ENCODE peak calls at places on chromosome 19, in five cellular contexts. E is neural crest cell, X is lung, I is type B pancreatic cell, K is progenitor cell of endocrine pancreas. A is an unnamed sample.

GRCh38 chr19:38977445-38978314 is 2.1 kb upstream of the FBXO17 start:
- DNase-seq in E (no peak), K (no peak), I (no peak), X (no peak), A (no peak)

GRCh38 chr19:14413765-14414171 is 5.4 kb downstream of the DDX39A start:
- DNase-seq in E (no peak), X (no peak), I (no peak), K (no peak), A (peak; percentile 61)

GRCh38 chr19:2207991-2208860 is 27.9 kb downstream of the PLEKHJ1 start:
- DNase-seq in I (no peak), X (no peak), E (no peak), K (no peak), A (peak; percentile 56)

GRCh38 chr19:5645409-5645808 is 22.5 kb downstream of the SAFB start:
- DNase-seq in K (no peak), E (no peak), I (no peak), X (no peak), A (no peak)

GRCh38 chr19:51158474-51159129 is 16.5 kb downstream of the SIGLEC7 start:
- DNase-seq in K (peak; percentile 36), I (no peak), E (peak; percentile 54), X (peak; percentile 59), A (peak; percentile 75)

GRCh38 chr19:39825531-39826076 is 8.4 kb downstream of the DYRK1B start:
- DNase-seq in K (no peak), E (no peak), I (no peak), X (no peak), A (no peak)

GRCh38 chr19:4134351-4134750 is 10.4 kb upstream of the MAP2K2 start:
- DNase-seq in E (no peak), X (no peak), K (no peak), I (no peak), A (no peak)

GRCh38 chr19:13099073-13099999 is 3.3 kb downstream of the LYL1 start:
- DNase-seq in E (no peak), X (peak; percentile 76), K (no peak), I (no peak), A (peak; percentile 48)

GRCh38 chr19:51916167-51916566 is 11.1 kb upstream of the ZNF613 start:
- DNase-seq in I (no peak), X (no peak), E (no peak), K (no peak), A (no peak)

DNA sequence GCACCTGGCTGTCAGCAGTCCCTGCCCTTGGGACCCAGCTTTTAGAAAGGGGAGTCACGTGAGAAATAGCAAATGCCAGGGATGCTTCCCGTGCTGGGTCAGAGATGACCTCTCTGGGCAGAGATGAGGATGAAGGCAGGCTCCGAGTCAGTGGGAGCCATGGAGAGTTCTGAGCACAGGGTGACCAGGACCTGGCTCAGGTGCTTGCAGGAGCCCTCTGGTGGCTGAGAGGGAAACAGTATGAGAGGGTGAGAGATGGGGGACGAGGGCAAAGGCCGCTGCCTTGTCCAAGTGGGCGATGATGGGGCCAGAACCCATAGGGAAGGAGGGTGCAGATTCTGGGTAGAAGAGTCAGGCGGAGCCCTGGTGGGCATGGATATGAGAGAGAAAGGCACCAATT is 15.8 kb downstream of the TMED1 start:
- DNase-seq in E (no peak), I (no peak), K (no peak), X (no peak), A (no peak)
- TF ChIP-seq CTCF in E (peak; percentile 40), I (peak; percentile 40), K (peak; percentile 22), X (no peak), A (peak; percentile 21)

DNA sequence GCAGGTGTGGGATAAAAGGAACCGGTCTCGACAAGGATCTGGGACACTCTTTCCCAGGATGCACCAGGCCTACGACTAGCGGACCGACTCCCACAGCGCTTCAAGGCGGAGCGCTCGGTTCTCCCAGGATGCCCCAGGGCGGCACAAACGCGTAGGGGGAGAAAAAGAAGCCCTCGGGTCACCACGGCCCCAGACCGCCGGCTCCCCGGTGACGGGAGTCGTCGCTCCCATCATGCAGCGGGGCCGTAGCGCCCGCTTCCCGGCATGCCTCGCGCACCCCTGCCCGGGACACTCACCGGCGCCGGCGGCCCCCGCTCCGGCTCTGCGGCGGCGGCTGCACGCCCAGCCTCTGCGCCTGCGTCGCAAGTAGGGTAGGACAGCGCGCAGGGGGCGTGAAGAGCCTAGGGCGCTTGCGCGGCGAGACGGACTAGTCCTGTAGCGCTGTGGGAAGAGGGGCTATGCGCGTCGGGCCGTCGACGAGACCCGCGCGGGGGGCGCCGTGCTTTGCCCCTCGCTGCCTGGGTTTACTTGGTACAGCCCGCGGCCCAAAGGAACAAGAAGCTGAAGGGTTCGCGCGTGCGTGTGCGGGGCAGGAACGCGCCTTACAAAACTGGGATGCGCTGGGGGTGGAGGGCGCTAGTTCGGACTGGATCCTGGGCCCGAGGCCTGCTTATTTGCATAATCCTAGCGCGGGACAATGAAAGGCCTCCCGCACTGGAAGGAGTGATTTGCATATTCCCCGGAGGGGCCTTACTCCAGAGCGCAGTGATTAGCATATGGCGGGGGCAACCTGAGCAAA is at the start of gene ZNF428:
- DNase-seq in E (peak; percentile 90), K (peak; percentile 79), I (peak; percentile 89), X (peak; percentile 79), A (peak; percentile 90)
- TF ChIP-seq CTCF in E (no peak), K (no peak), I (no peak), X (no peak), A (no peak)

GRCh38 chr19:41323023-41323422 is 13.1 kb downstream of the CCDC97 start:
- DNase-seq in I (no peak), E (no peak), X (no peak), K (no peak), A (no peak)
- TF ChIP-seq CTCF in I (no peak), E (no peak), X (no peak), K (no peak), A (no peak)

GRCh38 chr19:47700934-47701716 is 12.1 kb upstream of the EHD2 start:
- DNase-seq in E (no peak), I (no peak), X (no peak), K (no peak), A (peak; percentile 14)

GRCh38 chr19:47703301-47703700 is 9.9 kb upstream of the EHD2 start:
- DNase-seq in K (no peak), X (no peak), I (no peak), E (no peak), A (no peak)

GRCh38 chr19:47704024-47704423 is 9.2 kb upstream of the EHD2 start:
- DNase-seq in E (no peak), X (no peak), I (no peak), K (no peak), A (no peak)

GRCh38 chr19:47702671-47703070 is 10.6 kb upstream of the EHD2 start:
- DNase-seq in I (no peak), E (no peak), K (no peak), X (no peak), A (peak; percentile 15)

GRCh38 chr19:47701717-47702552 is 11.3 kb upstream of the EHD2 start:
- DNase-seq in K (no peak), X (no peak), I (no peak), E (no peak), A (peak; percentile 22)
- TF ChIP-seq CTCF in K (no peak), X (no peak), I (no peak), E (no peak), A (no peak)

GRCh38 chr19:55913643-55914268 is 18.4 kb downstream of the NLRP13 start:
- DNase-seq in I (no peak), X (no peak), E (no peak), K (no peak), A (no peak)
- TF ChIP-seq CTCF in I (no peak), X (no peak), E (no peak), K (no peak), A (no peak)

GRCh38 chr19:19405919-19406877 is 723 bp downstream of the GATAD2A start:
- DNase-seq in K (peak; percentile 38), X (peak; percentile 38), E (peak; percentile 51), I (no peak), A (peak; percentile 73)

GRCh38 chr19:19402656-19403372 is 2.7 kb upstream of the GATAD2A start:
- DNase-seq in X (no peak), K (no peak), E (no peak), I (no peak), A (no peak)

GRCh38 chr19:19406878-19407639 is 1.6 kb downstream of the GATAD2A start:
- DNase-seq in X (peak; percentile 55), E (no peak), I (no peak), K (no peak), A (no peak)

GRCh38 chr19:19403373-19403901 is 2.0 kb upstream of the GATAD2A start:
- DNase-seq in K (no peak), I (no peak), X (no peak), E (no peak), A (no peak)

GRCh38 chr19:19404879-19405860 is at the start of gene GATAD2A:
- DNase-seq in X (peak; percentile 90), I (peak; percentile 96), E (peak; percentile 91), K (peak; percentile 88), A (peak; percentile 94)
- TF ChIP-seq CTCF in X (peak; percentile 44), I (no peak), E (no peak), K (peak; percentile 30), A (no peak)

GRCh38 chr19:7953060-7953459 is 9.6 kb upstream of the TIMM44 start:
- DNase-seq in X (no peak), I (no peak), K (no peak), E (no peak), A (no peak)
- TF ChIP-seq CTCF in X (no peak), I (no peak), K (no peak), E (no peak), A (no peak)

DNA sequence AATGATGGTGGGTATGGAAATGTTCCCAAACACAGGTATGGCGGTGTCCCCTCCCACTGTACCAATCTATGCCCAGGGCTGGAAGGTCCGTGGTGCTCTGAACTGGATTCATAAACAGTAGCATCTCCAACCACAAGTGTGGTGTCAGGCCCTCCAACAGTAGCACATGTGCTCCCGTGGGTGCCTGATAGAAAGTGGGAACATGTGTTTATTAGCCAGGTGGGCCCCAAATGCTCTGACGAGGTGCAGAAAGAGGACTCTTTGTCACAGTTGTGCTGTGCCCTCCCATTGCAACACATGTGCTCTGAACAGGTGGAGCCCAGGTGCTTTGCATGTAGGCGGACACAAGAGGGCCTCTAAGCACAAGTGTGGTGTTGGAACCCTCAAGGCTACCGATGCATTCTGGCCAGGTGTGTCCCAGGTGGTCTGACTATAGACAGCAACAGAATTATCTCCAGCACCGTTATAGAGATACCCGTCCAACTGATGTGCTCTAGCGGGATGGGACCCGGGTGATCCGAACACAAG is 75.4 kb upstream of the ZNF30 start:
- DNase-seq in X (no peak), K (no peak), I (no peak), E (no peak), A (no peak)
- TF ChIP-seq CTCF in X (no peak), K (peak; percentile 44), I (no peak), E (no peak), A (no peak)